ENCODE peak calls at places on chromosomes 2 and 18, in six cellular contexts. One of them, this sample, is unnamed.

GRCh38 chr2:236671820-236672520 is 102.3 kb downstream of the ACKR3 start:
- DNase-seq in tibial artery: peak
- DNase-seq in upper lobe of right lung: no peak
- DNase-seq in brain microvascular endothelial cell: no peak
- DNase-seq in bronchial epithelial cell: no peak
- DNase-seq in A549: no peak
- DNase-seq in this sample: no peak

GRCh38 chr2:150718280-150718679 is 230.8 kb upstream of the RND3 start:
- DNase-seq in bronchial epithelial cell: no peak
- DNase-seq in upper lobe of right lung: no peak
- DNase-seq in brain microvascular endothelial cell: no peak
- DNase-seq in A549: no peak
- DNase-seq in tibial artery: no peak
- DNase-seq in this sample: no peak

GRCh38 chr18:23273443-23273966 is 138.2 kb downstream of the CABLES1 start:
- DNase-seq in bronchial epithelial cell: no peak
- DNase-seq in brain microvascular endothelial cell: no peak
- DNase-seq in A549: no peak
- DNase-seq in tibial artery: no peak
- DNase-seq in upper lobe of right lung: no peak
- DNase-seq in this sample: no peak

GRCh38 chr18:37266290-37266689 is 299.3 kb downstream of the CELF4 start:
- DNase-seq in upper lobe of right lung: no peak
- DNase-seq in A549: no peak
- DNase-seq in brain microvascular endothelial cell: no peak
- DNase-seq in bronchial epithelial cell: no peak
- DNase-seq in tibial artery: no peak
- DNase-seq in this sample: peak

GRCh38 chr2:9707611-9708010 is 76.8 kb upstream of the YWHAQ start:
- DNase-seq in bronchial epithelial cell: no peak
- DNase-seq in brain microvascular endothelial cell: no peak
- DNase-seq in upper lobe of right lung: no peak
- DNase-seq in A549: no peak
- DNase-seq in tibial artery: no peak
- DNase-seq in this sample: no peak

GRCh38 chr2:197353393-197354168 is 43.0 kb upstream of the ANKRD44 start:
- DNase-seq in tibial artery: no peak
- DNase-seq in upper lobe of right lung: no peak
- DNase-seq in A549: no peak
- DNase-seq in bronchial epithelial cell: no peak
- DNase-seq in brain microvascular endothelial cell: no peak
- DNase-seq in this sample: no peak

GRCh38 chr18:36942264-36942663 is 113.3 kb downstream of the KIAA1328 start:
- DNase-seq in upper lobe of right lung: no peak
- DNase-seq in bronchial epithelial cell: peak
- DNase-seq in A549: peak
- DNase-seq in tibial artery: no peak
- DNase-seq in brain microvascular endothelial cell: peak
- DNase-seq in this sample: peak

GRCh38 chr2:181185948-181186347 is 205.5 kb downstream of the UBE2E3 start:
- DNase-seq in brain microvascular endothelial cell: no peak
- DNase-seq in A549: no peak
- DNase-seq in tibial artery: no peak
- DNase-seq in bronchial epithelial cell: no peak
- DNase-seq in upper lobe of right lung: no peak
- DNase-seq in this sample: no peak

GRCh38 chr2:62382757-62383156 is 123.2 kb downstream of the TMEM17 start:
- DNase-seq in tibial artery: no peak
- DNase-seq in brain microvascular endothelial cell: peak
- DNase-seq in upper lobe of right lung: no peak
- DNase-seq in bronchial epithelial cell: no peak
- DNase-seq in A549: no peak
- DNase-seq in this sample: no peak

GRCh38 chr2:191635333-191636234 is 42.4 kb upstream of the NABP1 start:
- DNase-seq in upper lobe of right lung: no peak
- DNase-seq in tibial artery: no peak
- DNase-seq in bronchial epithelial cell: no peak
- DNase-seq in brain microvascular endothelial cell: peak
- DNase-seq in A549: no peak
- DNase-seq in this sample: no peak

GRCh38 chr18:32803571-32803970 is 30.7 kb upstream of the KLHL14 start:
- DNase-seq in upper lobe of right lung: no peak
- DNase-seq in bronchial epithelial cell: no peak
- DNase-seq in A549: no peak
- DNase-seq in brain microvascular endothelial cell: no peak
- DNase-seq in tibial artery: no peak
- DNase-seq in this sample: no peak

GRCh38 chr2:10257036-10257435 is 45.7 kb upstream of the HPCAL1 start:
- DNase-seq in bronchial epithelial cell: no peak
- DNase-seq in A549: no peak
- DNase-seq in upper lobe of right lung: no peak
- DNase-seq in tibial artery: no peak
- DNase-seq in brain microvascular endothelial cell: no peak
- DNase-seq in this sample: no peak

GRCh38 chr2:79120194-79120713 is at the start of gene REG1A:
- DNase-seq in tibial artery: no peak
- DNase-seq in bronchial epithelial cell: no peak
- DNase-seq in A549: no peak
- DNase-seq in brain microvascular endothelial cell: no peak
- DNase-seq in upper lobe of right lung: no peak
- DNase-seq in this sample: no peak

GRCh38 chr18:30177056-30177455 is 865.5 kb downstream of the DSC3 start:
- DNase-seq in bronchial epithelial cell: peak
- DNase-seq in A549: no peak
- DNase-seq in upper lobe of right lung: no peak
- DNase-seq in brain microvascular endothelial cell: no peak
- DNase-seq in tibial artery: no peak
- DNase-seq in this sample: no peak

GRCh38 chr2:70554338-70554892 is 789 bp upstream of the TGFA start:
- DNase-seq in brain microvascular endothelial cell: no peak
- DNase-seq in bronchial epithelial cell: no peak
- DNase-seq in tibial artery: no peak
- DNase-seq in upper lobe of right lung: no peak
- DNase-seq in A549: no peak
- DNase-seq in this sample: no peak

GRCh38 chr2:222050981-222051380 is 247.8 kb downstream of the PAX3 start:
- DNase-seq in upper lobe of right lung: no peak
- DNase-seq in bronchial epithelial cell: peak
- DNase-seq in tibial artery: no peak
- DNase-seq in brain microvascular endothelial cell: no peak
- DNase-seq in A549: no peak
- DNase-seq in this sample: peak

GRCh38 chr2:222052934-222053367 is 245.8 kb downstream of the PAX3 start:
- DNase-seq in brain microvascular endothelial cell: no peak
- DNase-seq in bronchial epithelial cell: no peak
- DNase-seq in upper lobe of right lung: no peak
- DNase-seq in A549: peak
- DNase-seq in tibial artery: no peak
- DNase-seq in this sample: peak

GRCh38 chr2:222055328-222055727 is 243.5 kb downstream of the PAX3 start:
- DNase-seq in A549: no peak
- DNase-seq in brain microvascular endothelial cell: no peak
- DNase-seq in bronchial epithelial cell: no peak
- DNase-seq in upper lobe of right lung: no peak
- DNase-seq in tibial artery: no peak
- DNase-seq in this sample: no peak

GRCh38 chr2:222057249-222058073 is 241.3 kb downstream of the PAX3 start:
- DNase-seq in bronchial epithelial cell: no peak
- DNase-seq in upper lobe of right lung: no peak
- DNase-seq in tibial artery: no peak
- DNase-seq in brain microvascular endothelial cell: no peak
- DNase-seq in A549: no peak
- DNase-seq in this sample: no peak

DNA sequence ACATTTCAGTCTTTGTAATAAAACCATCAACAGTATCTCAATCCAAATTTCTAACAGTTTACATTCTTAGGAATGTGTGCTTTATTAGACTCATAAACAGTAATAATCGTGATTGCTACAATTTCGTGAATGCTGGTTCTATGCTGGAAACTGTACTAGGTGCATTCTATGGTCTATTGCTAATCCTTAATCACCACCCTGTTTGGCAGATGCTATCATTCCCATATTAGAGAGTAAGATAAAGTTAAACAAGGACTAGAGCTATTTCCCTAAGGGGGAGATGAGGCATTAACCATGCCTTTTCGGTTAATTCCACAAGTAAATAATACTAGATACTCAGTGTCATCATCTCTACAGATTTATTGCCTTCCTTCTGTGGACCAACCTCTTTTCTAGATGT is 244.0 kb downstream of the PAX3 start:
- DNase-seq in tibial artery: no peak
- DNase-seq in brain microvascular endothelial cell: no peak
- DNase-seq in A549: no peak
- DNase-seq in bronchial epithelial cell: no peak
- DNase-seq in upper lobe of right lung: no peak
- DNase-seq in this sample: no peak
- TF ChIP-seq CTCF in tibial artery: no peak
- TF ChIP-seq CTCF in brain microvascular endothelial cell: no peak
- TF ChIP-seq CTCF in A549: no peak
- TF ChIP-seq CTCF in bronchial epithelial cell: no peak
- TF ChIP-seq CTCF in upper lobe of right lung: no peak
- TF ChIP-seq CTCF in this sample: no peak

GRCh38 chr2:40488927-40489677 is 37.2 kb upstream of the SLC8A1 start:
- DNase-seq in brain microvascular endothelial cell: peak
- DNase-seq in tibial artery: no peak
- DNase-seq in A549: no peak
- DNase-seq in upper lobe of right lung: no peak
- DNase-seq in bronchial epithelial cell: no peak
- DNase-seq in this sample: no peak

GRCh38 chr2:40489678-40489960 is 37.7 kb upstream of the SLC8A1 start:
- DNase-seq in tibial artery: no peak
- DNase-seq in A549: no peak
- DNase-seq in brain microvascular endothelial cell: no peak
- DNase-seq in upper lobe of right lung: no peak
- DNase-seq in bronchial epithelial cell: no peak
- DNase-seq in this sample: no peak

GRCh38 chr2:40487592-40487991 is 35.7 kb upstream of the SLC8A1 start:
- DNase-seq in bronchial epithelial cell: no peak
- DNase-seq in tibial artery: peak
- DNase-seq in upper lobe of right lung: no peak
- DNase-seq in A549: no peak
- DNase-seq in brain microvascular endothelial cell: peak
- DNase-seq in this sample: no peak

GRCh38 chr2:40485319-40485718 is 33.4 kb upstream of the SLC8A1 start:
- DNase-seq in brain microvascular endothelial cell: no peak
- DNase-seq in upper lobe of right lung: no peak
- DNase-seq in tibial artery: no peak
- DNase-seq in bronchial epithelial cell: no peak
- DNase-seq in A549: no peak
- DNase-seq in this sample: no peak

DNA sequence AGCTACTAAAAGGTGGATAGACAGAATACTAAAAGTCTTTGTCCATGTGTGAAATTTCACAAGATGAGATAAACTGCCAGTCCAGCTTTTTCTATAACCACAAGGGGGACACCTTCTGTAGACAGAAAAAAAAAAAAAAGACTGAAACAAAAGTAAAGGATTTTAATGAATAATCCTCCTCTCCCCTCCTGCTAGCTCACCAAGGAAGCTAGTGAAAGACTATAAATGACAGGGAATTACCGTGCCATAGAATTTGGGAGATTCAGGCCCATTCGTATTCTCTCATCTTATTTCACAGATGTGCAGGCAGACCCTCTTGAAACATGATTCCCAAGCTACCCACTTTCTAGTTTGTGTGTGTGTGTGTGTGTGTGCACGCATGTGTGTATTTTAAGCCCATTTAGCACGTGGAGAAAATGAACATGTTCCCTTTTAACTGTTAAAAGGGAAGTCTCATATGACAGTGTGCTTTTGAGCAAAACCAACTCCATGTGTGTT is 36.3 kb upstream of the SLC8A1 start:
- DNase-seq in bronchial epithelial cell: peak
- DNase-seq in A549: peak
- DNase-seq in upper lobe of right lung: no peak
- DNase-seq in tibial artery: no peak
- DNase-seq in brain microvascular endothelial cell: peak
- DNase-seq in this sample: no peak
- TF ChIP-seq CTCF in bronchial epithelial cell: peak
- TF ChIP-seq CTCF in A549: peak
- TF ChIP-seq CTCF in upper lobe of right lung: peak
- TF ChIP-seq CTCF in tibial artery: peak
- TF ChIP-seq CTCF in brain microvascular endothelial cell: peak
- TF ChIP-seq CTCF in this sample: peak

GRCh38 chr18:34880882-34881852 is 160.0 kb upstream of the MAPRE2 start:
- DNase-seq in A549: peak
- DNase-seq in bronchial epithelial cell: peak
- DNase-seq in brain microvascular endothelial cell: no peak
- DNase-seq in upper lobe of right lung: no peak
- DNase-seq in tibial artery: no peak
- DNase-seq in this sample: no peak
- TF ChIP-seq CTCF in A549: peak
- TF ChIP-seq CTCF in bronchial epithelial cell: no peak
- TF ChIP-seq CTCF in brain microvascular endothelial cell: no peak
- TF ChIP-seq CTCF in upper lobe of right lung: no peak
- TF ChIP-seq CTCF in tibial artery: no peak
- TF ChIP-seq CTCF in this sample: no peak

GRCh38 chr18:67200665-67201064 is 315.9 kb downstream of the DSEL start:
- DNase-seq in brain microvascular endothelial cell: no peak
- DNase-seq in bronchial epithelial cell: no peak
- DNase-seq in tibial artery: no peak
- DNase-seq in A549: no peak
- DNase-seq in upper lobe of right lung: no peak
- DNase-seq in this sample: no peak

GRCh38 chr18:67192535-67192934 is 324.0 kb downstream of the DSEL start:
- DNase-seq in A549: no peak
- DNase-seq in tibial artery: no peak
- DNase-seq in upper lobe of right lung: no peak
- DNase-seq in bronchial epithelial cell: no peak
- DNase-seq in brain microvascular endothelial cell: no peak
- DNase-seq in this sample: no peak

GRCh38 chr18:67199993-67200617 is 316.4 kb downstream of the DSEL start:
- DNase-seq in A549: peak
- DNase-seq in upper lobe of right lung: no peak
- DNase-seq in brain microvascular endothelial cell: peak
- DNase-seq in tibial artery: no peak
- DNase-seq in bronchial epithelial cell: peak
- DNase-seq in this sample: peak

GRCh38 chr18:67194886-67195285 is 321.6 kb downstream of the DSEL start:
- DNase-seq in brain microvascular endothelial cell: no peak
- DNase-seq in A549: no peak
- DNase-seq in tibial artery: no peak
- DNase-seq in bronchial epithelial cell: no peak
- DNase-seq in upper lobe of right lung: no peak
- DNase-seq in this sample: no peak
- TF ChIP-seq CTCF in brain microvascular endothelial cell: no peak
- TF ChIP-seq CTCF in A549: no peak
- TF ChIP-seq CTCF in tibial artery: no peak
- TF ChIP-seq CTCF in bronchial epithelial cell: no peak
- TF ChIP-seq CTCF in upper lobe of right lung: no peak
- TF ChIP-seq CTCF in this sample: no peak

GRCh38 chr18:39841133-39842041 is 2113.6 kb upstream of the PIK3C3 start:
- DNase-seq in upper lobe of right lung: peak
- DNase-seq in bronchial epithelial cell: peak
- DNase-seq in tibial artery: no peak
- DNase-seq in A549: peak
- DNase-seq in brain microvascular endothelial cell: peak
- DNase-seq in this sample: peak
- TF ChIP-seq CTCF in upper lobe of right lung: peak
- TF ChIP-seq CTCF in bronchial epithelial cell: peak
- TF ChIP-seq CTCF in tibial artery: no peak
- TF ChIP-seq CTCF in A549: peak
- TF ChIP-seq CTCF in brain microvascular endothelial cell: peak
- TF ChIP-seq CTCF in this sample: peak